ENCODE peak calls at places on chromosome 6, in four cellular contexts. F is pulmonary artery endothelial cell; T is stimulated activated CD4-positive, alpha-beta T cell treated with anti-CD3 and anti-CD28 coated beads, Interleukin-4, amount 100 ng/mL, for 48 hours; Z is B cell. A is an unnamed sample.

GRCh38 chr6:75213732-75214131 is 7.9 kb upstream of the COL12A1 start:
- DNase-seq in F (no peak), T (no peak), Z (no peak), A (no peak)

GRCh38 chr6:86969573-86969972 is 32.2 kb downstream of the HTR1E start:
- DNase-seq in F (no peak), T (no peak), Z (no peak), A (no peak)

GRCh38 chr6:144131248-144131709 is 19.0 kb upstream of the STX11 start:
- DNase-seq in F (no peak), T (no peak), Z (no peak), A (no peak)

GRCh38 chr6:20402181-20403079 is 751 bp downstream of the E2F3 start:
- DNase-seq in F (no peak), T (peak), Z (peak), A (no peak)

GRCh38 chr6:157527471-157527907 is 146.5 kb downstream of the ZDHHC14 start:
- DNase-seq in F (peak), T (no peak), Z (no peak), A (no peak)

GRCh38 chr6:82006027-82006738 is 241.4 kb downstream of the IBTK start:
- DNase-seq in F (no peak), T (no peak), Z (peak), A (no peak)

GRCh38 chr6:42783177-42783875 is 1.5 kb downstream of the BICRAL start:
- DNase-seq in F (peak), T (peak), Z (peak), A (peak)

GRCh38 chr6:142236686-142237085 is 65.1 kb upstream of the ADGRG6 start:
- DNase-seq in F (no peak), T (no peak), Z (no peak), A (no peak)

GRCh38 chr6:161100072-161100471 is 108.5 kb downstream of the MAP3K4 start:
- DNase-seq in F (no peak), T (no peak), Z (no peak), A (no peak)

GRCh38 chr6:107401573-107401972 is 57.8 kb downstream of the PDSS2 start:
- DNase-seq in F (no peak), T (no peak), Z (no peak), A (no peak)